ENCODE peak calls at places on chromosomes 5 and 9, in seven cellular contexts. One of them, this sample, is unnamed.

GRCh38 chr9:36163840-36164175 is 5.4 kb upstream of the CCIN start:
- DNase-seq in GM23248: peak
- DNase-seq in stimulated activated CD4-positive, alpha-beta T cell treated with anti-CD3 and anti-CD28 coated beads, Interleukin-1b, Interleukin-23, amount 100 ng/mL, for 1 hour: no peak
- DNase-seq in GDM1: no peak
- DNase-seq in EH: peak
- DNase-seq in sciatic nerve: no peak
- DNase-seq in A549: no peak
- DNase-seq in this sample: no peak

GRCh38 chr5:123610665-123611406 is 98.9 kb downstream of the CSNK1G3 start:
- DNase-seq in GM23248: peak
- DNase-seq in stimulated activated CD4-positive, alpha-beta T cell treated with anti-CD3 and anti-CD28 coated beads, Interleukin-1b, Interleukin-23, amount 100 ng/mL, for 1 hour: no peak
- DNase-seq in GDM1: peak
- DNase-seq in EH: peak
- DNase-seq in sciatic nerve: no peak
- DNase-seq in A549: peak
- DNase-seq in this sample: peak

GRCh38 chr9:96875460-96876142 is 21.3 kb upstream of the ZNF782 start:
- DNase-seq in GM23248: peak
- DNase-seq in stimulated activated CD4-positive, alpha-beta T cell treated with anti-CD3 and anti-CD28 coated beads, Interleukin-1b, Interleukin-23, amount 100 ng/mL, for 1 hour: no peak
- DNase-seq in GDM1: peak
- DNase-seq in EH: peak
- DNase-seq in sciatic nerve: no peak
- DNase-seq in A549: peak
- DNase-seq in this sample: no peak

GRCh38 chr9:27408523-27408922 is 111.6 kb upstream of the EQTN start:
- DNase-seq in GM23248: no peak
- DNase-seq in stimulated activated CD4-positive, alpha-beta T cell treated with anti-CD3 and anti-CD28 coated beads, Interleukin-1b, Interleukin-23, amount 100 ng/mL, for 1 hour: no peak
- DNase-seq in GDM1: no peak
- DNase-seq in EH: no peak
- DNase-seq in sciatic nerve: no peak
- DNase-seq in A549: no peak
- DNase-seq in this sample: no peak

GRCh38 chr5:132506094-132506692 is 15.6 kb upstream of the IRF1 start:
- DNase-seq in GM23248: peak
- DNase-seq in stimulated activated CD4-positive, alpha-beta T cell treated with anti-CD3 and anti-CD28 coated beads, Interleukin-1b, Interleukin-23, amount 100 ng/mL, for 1 hour: no peak
- DNase-seq in GDM1: no peak
- DNase-seq in EH: peak
- DNase-seq in sciatic nerve: no peak
- DNase-seq in A549: peak
- DNase-seq in this sample: peak

GRCh38 chr9:125341566-125341965 is 79.9 kb downstream of the GAPVD1 start:
- DNase-seq in GM23248: no peak
- DNase-seq in stimulated activated CD4-positive, alpha-beta T cell treated with anti-CD3 and anti-CD28 coated beads, Interleukin-1b, Interleukin-23, amount 100 ng/mL, for 1 hour: no peak
- DNase-seq in GDM1: no peak
- DNase-seq in EH: no peak
- DNase-seq in sciatic nerve: no peak
- DNase-seq in A549: no peak
- DNase-seq in this sample: no peak

GRCh38 chr9:28887188-28887884 is 1314.1 kb upstream of the C9orf72 start:
- DNase-seq in GM23248: no peak
- DNase-seq in stimulated activated CD4-positive, alpha-beta T cell treated with anti-CD3 and anti-CD28 coated beads, Interleukin-1b, Interleukin-23, amount 100 ng/mL, for 1 hour: no peak
- DNase-seq in GDM1: no peak
- DNase-seq in EH: no peak
- DNase-seq in sciatic nerve: no peak
- DNase-seq in A549: no peak
- DNase-seq in this sample: no peak

GRCh38 chr5:73625314-73625904 is 587 bp upstream of the ARHGEF28 start:
- DNase-seq in GM23248: no peak
- DNase-seq in stimulated activated CD4-positive, alpha-beta T cell treated with anti-CD3 and anti-CD28 coated beads, Interleukin-1b, Interleukin-23, amount 100 ng/mL, for 1 hour: no peak
- DNase-seq in GDM1: no peak
- DNase-seq in EH: peak
- DNase-seq in sciatic nerve: no peak
- DNase-seq in A549: peak
- DNase-seq in this sample: no peak

GRCh38 chr5:24788829-24789509 is 144.2 kb upstream of the CDH10 start:
- DNase-seq in GM23248: peak
- DNase-seq in stimulated activated CD4-positive, alpha-beta T cell treated with anti-CD3 and anti-CD28 coated beads, Interleukin-1b, Interleukin-23, amount 100 ng/mL, for 1 hour: no peak
- DNase-seq in GDM1: no peak
- DNase-seq in EH: peak
- DNase-seq in sciatic nerve: no peak
- DNase-seq in A549: no peak
- DNase-seq in this sample: no peak

GRCh38 chr9:115208503-115208902 is 90.5 kb upstream of the TNC start:
- DNase-seq in GM23248: peak
- DNase-seq in stimulated activated CD4-positive, alpha-beta T cell treated with anti-CD3 and anti-CD28 coated beads, Interleukin-1b, Interleukin-23, amount 100 ng/mL, for 1 hour: no peak
- DNase-seq in GDM1: no peak
- DNase-seq in EH: peak
- DNase-seq in sciatic nerve: no peak
- DNase-seq in A549: no peak
- DNase-seq in this sample: peak

GRCh38 chr5:179313849-179314521 is 31.3 kb downstream of the ADAMTS2 start:
- DNase-seq in GM23248: peak
- DNase-seq in stimulated activated CD4-positive, alpha-beta T cell treated with anti-CD3 and anti-CD28 coated beads, Interleukin-1b, Interleukin-23, amount 100 ng/mL, for 1 hour: no peak
- DNase-seq in GDM1: no peak
- DNase-seq in EH: peak
- DNase-seq in sciatic nerve: peak
- DNase-seq in A549: no peak
- DNase-seq in this sample: peak

GRCh38 chr5:129204525-129204924 is 110.0 kb downstream of the ISOC1 start:
- DNase-seq in GM23248: no peak
- DNase-seq in stimulated activated CD4-positive, alpha-beta T cell treated with anti-CD3 and anti-CD28 coated beads, Interleukin-1b, Interleukin-23, amount 100 ng/mL, for 1 hour: no peak
- DNase-seq in GDM1: no peak
- DNase-seq in EH: no peak
- DNase-seq in sciatic nerve: no peak
- DNase-seq in A549: no peak
- DNase-seq in this sample: no peak

GRCh38 chr5:139422307-139422893 is 16.9 kb downstream of the DNAJC18 start:
- DNase-seq in GM23248: peak
- DNase-seq in stimulated activated CD4-positive, alpha-beta T cell treated with anti-CD3 and anti-CD28 coated beads, Interleukin-1b, Interleukin-23, amount 100 ng/mL, for 1 hour: no peak
- DNase-seq in GDM1: peak
- DNase-seq in EH: peak
- DNase-seq in sciatic nerve: no peak
- DNase-seq in A549: peak
- DNase-seq in this sample: peak

GRCh38 chr9:109117856-109118801 is 1.6 kb downstream of the TMEM245 start:
- DNase-seq in GM23248: peak
- DNase-seq in stimulated activated CD4-positive, alpha-beta T cell treated with anti-CD3 and anti-CD28 coated beads, Interleukin-1b, Interleukin-23, amount 100 ng/mL, for 1 hour: peak
- DNase-seq in GDM1: no peak
- DNase-seq in EH: peak
- DNase-seq in sciatic nerve: no peak
- DNase-seq in A549: peak
- DNase-seq in this sample: no peak

GRCh38 chr5:178420424-178420823 is 169.8 kb downstream of the COL23A1 start:
- DNase-seq in GM23248: no peak
- DNase-seq in stimulated activated CD4-positive, alpha-beta T cell treated with anti-CD3 and anti-CD28 coated beads, Interleukin-1b, Interleukin-23, amount 100 ng/mL, for 1 hour: no peak
- DNase-seq in GDM1: no peak
- DNase-seq in EH: no peak
- DNase-seq in sciatic nerve: no peak
- DNase-seq in A549: no peak
- DNase-seq in this sample: no peak

GRCh38 chr5:146607663-146608315 is 91.8 kb upstream of the GPR151 start:
- DNase-seq in GM23248: no peak
- DNase-seq in stimulated activated CD4-positive, alpha-beta T cell treated with anti-CD3 and anti-CD28 coated beads, Interleukin-1b, Interleukin-23, amount 100 ng/mL, for 1 hour: no peak
- DNase-seq in GDM1: no peak
- DNase-seq in EH: no peak
- DNase-seq in sciatic nerve: no peak
- DNase-seq in A549: no peak
- DNase-seq in this sample: no peak

GRCh38 chr5:9013147-9013546 is 532.7 kb downstream of the SEMA5A start:
- DNase-seq in GM23248: no peak
- DNase-seq in stimulated activated CD4-positive, alpha-beta T cell treated with anti-CD3 and anti-CD28 coated beads, Interleukin-1b, Interleukin-23, amount 100 ng/mL, for 1 hour: no peak
- DNase-seq in GDM1: no peak
- DNase-seq in EH: no peak
- DNase-seq in sciatic nerve: no peak
- DNase-seq in A549: no peak
- DNase-seq in this sample: no peak

GRCh38 chr9:35102465-35102768 is 514 bp downstream of the STOML2 start:
- DNase-seq in GM23248: peak
- DNase-seq in stimulated activated CD4-positive, alpha-beta T cell treated with anti-CD3 and anti-CD28 coated beads, Interleukin-1b, Interleukin-23, amount 100 ng/mL, for 1 hour: no peak
- DNase-seq in GDM1: no peak
- DNase-seq in EH: peak
- DNase-seq in sciatic nerve: no peak
- DNase-seq in A549: no peak
- DNase-seq in this sample: no peak

GRCh38 chr9:129733632-129733953 is 19.2 kb downstream of the PTGES start:
- DNase-seq in GM23248: no peak
- DNase-seq in stimulated activated CD4-positive, alpha-beta T cell treated with anti-CD3 and anti-CD28 coated beads, Interleukin-1b, Interleukin-23, amount 100 ng/mL, for 1 hour: no peak
- DNase-seq in GDM1: no peak
- DNase-seq in EH: no peak
- DNase-seq in sciatic nerve: no peak
- DNase-seq in A549: no peak
- DNase-seq in this sample: no peak

GRCh38 chr5:94102849-94103248 is 361.4 kb upstream of the POU5F2 start:
- DNase-seq in GM23248: no peak
- DNase-seq in stimulated activated CD4-positive, alpha-beta T cell treated with anti-CD3 and anti-CD28 coated beads, Interleukin-1b, Interleukin-23, amount 100 ng/mL, for 1 hour: no peak
- DNase-seq in GDM1: no peak
- DNase-seq in EH: no peak
- DNase-seq in sciatic nerve: no peak
- DNase-seq in A549: no peak
- DNase-seq in this sample: no peak

GRCh38 chr5:67935908-67936573 is 279.5 kb upstream of the PIK3R1 start:
- DNase-seq in GM23248: no peak
- DNase-seq in stimulated activated CD4-positive, alpha-beta T cell treated with anti-CD3 and anti-CD28 coated beads, Interleukin-1b, Interleukin-23, amount 100 ng/mL, for 1 hour: no peak
- DNase-seq in GDM1: no peak
- DNase-seq in EH: no peak
- DNase-seq in sciatic nerve: no peak
- DNase-seq in A549: no peak
- DNase-seq in this sample: no peak

GRCh38 chr5:125696762-125697161 is 726.4 kb upstream of the GRAMD2B start:
- DNase-seq in GM23248: peak
- DNase-seq in stimulated activated CD4-positive, alpha-beta T cell treated with anti-CD3 and anti-CD28 coated beads, Interleukin-1b, Interleukin-23, amount 100 ng/mL, for 1 hour: no peak
- DNase-seq in GDM1: no peak
- DNase-seq in EH: peak
- DNase-seq in sciatic nerve: no peak
- DNase-seq in A549: no peak
- DNase-seq in this sample: peak

GRCh38 chr5:72587909-72588308 is 80.7 kb upstream of the ZNF366 start:
- DNase-seq in GM23248: peak
- DNase-seq in stimulated activated CD4-positive, alpha-beta T cell treated with anti-CD3 and anti-CD28 coated beads, Interleukin-1b, Interleukin-23, amount 100 ng/mL, for 1 hour: no peak
- DNase-seq in GDM1: no peak
- DNase-seq in EH: peak
- DNase-seq in sciatic nerve: no peak
- DNase-seq in A549: no peak
- DNase-seq in this sample: no peak

GRCh38 chr9:22457448-22457847 is 10.8 kb downstream of the DMRTA1 start:
- DNase-seq in GM23248: no peak
- DNase-seq in stimulated activated CD4-positive, alpha-beta T cell treated with anti-CD3 and anti-CD28 coated beads, Interleukin-1b, Interleukin-23, amount 100 ng/mL, for 1 hour: no peak
- DNase-seq in GDM1: no peak
- DNase-seq in EH: no peak
- DNase-seq in sciatic nerve: no peak
- DNase-seq in A549: no peak
- DNase-seq in this sample: no peak

GRCh38 chr5:117982691-117983090 is 1005.7 kb downstream of the DTWD2 start:
- DNase-seq in GM23248: no peak
- DNase-seq in stimulated activated CD4-positive, alpha-beta T cell treated with anti-CD3 and anti-CD28 coated beads, Interleukin-1b, Interleukin-23, amount 100 ng/mL, for 1 hour: no peak
- DNase-seq in GDM1: no peak
- DNase-seq in EH: peak
- DNase-seq in sciatic nerve: no peak
- DNase-seq in A549: no peak
- DNase-seq in this sample: no peak